ENCODE peak calls at places on chromosomes 5 and 9, in ten cellular contexts. C, O, A, T, M, K, I, B, N and L are unnamed samples.

GRCh38 chr5:98016771-98017170 is 756.7 kb upstream of the RGMB start:
- DNase-seq in C (no peak), O (no peak), A (no peak), T (no peak), M (no peak), K (no peak), I (no peak), B (no peak), N (peak; percentile 41), L (no peak)

GRCh38 chr5:58114324-58114723 is 345.6 kb downstream of the PLK2 start:
- DNase-seq in C (no peak), O (no peak), A (no peak), T (no peak), M (no peak), K (no peak), I (no peak), B (no peak), N (peak; percentile 84), L (no peak)

GRCh38 chr9:133686642-133687575 is 50.7 kb downstream of the DBH start:
- DNase-seq in C (no peak), O (no peak), A (no peak), T (no peak), M (peak; percentile 87), K (no peak), I (peak; percentile 41), B (no peak), N (no peak), L (no peak)

GRCh38 chr9:89815903-89816573 is 211.2 kb downstream of the GADD45G start:
- DNase-seq in C (peak; percentile 49), O (peak; percentile 67), A (no peak), T (no peak), M (no peak), K (peak; percentile 90), I (peak; percentile 85), B (no peak), N (no peak), L (no peak)

GRCh38 chr5:67921004-67921601 is 294.5 kb upstream of the PIK3R1 start:
- DNase-seq in C (no peak), O (no peak), A (no peak), T (peak; percentile 29), M (no peak), K (peak; percentile 77), I (no peak), B (no peak), N (no peak), L (no peak)

GRCh38 chr9:63817622-63818518 is 1467.1 kb downstream of the FOXD4L5 start:
- DNase-seq in C (peak; percentile 92), O (peak; percentile 18), A (no peak), T (peak; percentile 64), M (peak; percentile 47), K (peak; percentile 82), I (peak; percentile 97), B (peak; percentile 10), N (peak; percentile 8), L (peak; percentile 45)

GRCh38 chr5:68070641-68071191 is 144.8 kb upstream of the PIK3R1 start:
- DNase-seq in C (no peak), O (no peak), A (no peak), T (no peak), M (no peak), K (no peak), I (no peak), B (no peak), N (no peak), L (no peak)

GRCh38 chr9:130459941-130460340 is 15.2 kb downstream of the ASS1 start:
- DNase-seq in C (no peak), O (no peak), A (no peak), T (no peak), M (no peak), K (no peak), I (no peak), B (no peak), N (no peak), L (no peak)

DNA sequence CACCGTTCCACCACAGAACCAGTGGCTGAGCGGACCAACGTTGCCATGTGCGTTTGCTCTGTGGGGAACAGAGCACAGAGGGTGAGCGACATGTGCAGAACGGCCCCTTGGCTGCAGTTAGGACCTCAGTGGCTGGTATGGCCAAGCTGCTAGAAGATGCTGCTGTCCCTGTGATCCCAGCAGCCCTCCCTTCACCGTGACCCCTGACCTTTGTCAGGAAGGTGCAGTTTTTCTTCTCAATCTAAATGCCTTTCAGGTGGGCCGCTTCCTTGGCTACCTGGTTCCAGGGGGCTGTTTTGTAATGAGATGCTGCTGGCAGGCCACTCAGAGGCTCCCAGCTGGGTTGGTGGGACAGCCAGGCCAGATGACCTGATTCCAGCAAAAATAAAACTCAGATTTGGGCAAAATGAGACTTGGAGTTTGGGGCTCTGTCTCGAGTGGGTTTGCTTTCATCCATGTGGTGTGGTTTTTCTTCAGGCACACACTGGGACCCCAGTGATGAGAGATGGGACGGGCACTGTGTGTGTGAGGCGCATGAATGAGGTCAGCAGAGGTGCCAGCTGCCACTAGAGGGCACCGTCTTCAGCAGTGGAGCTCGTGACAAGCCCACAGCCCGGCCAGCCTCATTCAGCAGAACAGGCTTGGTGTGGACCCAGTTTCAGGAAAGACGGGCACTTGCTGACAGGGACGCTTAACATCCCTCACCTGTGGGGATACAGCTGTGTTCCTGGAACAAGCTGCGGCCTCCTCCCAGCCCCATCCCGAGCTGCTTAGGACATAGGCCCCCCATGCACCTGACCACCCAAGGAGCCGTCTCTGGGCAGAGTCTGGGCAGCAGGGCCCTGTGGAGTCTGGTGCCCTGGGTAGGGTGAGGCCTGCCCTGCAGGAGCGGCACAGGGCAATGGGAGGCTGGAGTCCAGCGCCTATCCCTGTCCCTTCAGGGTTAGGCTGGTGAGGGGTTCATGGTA is 4.1 kb downstream of the MRPS2 start:
- DNase-seq in C (peak; percentile 40), O (peak; percentile 34), A (peak; percentile 16), T (peak; percentile 63), M (peak; percentile 56), K (peak; percentile 74), I (peak; percentile 82), B (peak; percentile 55), N (peak; percentile 52), L (peak; percentile 75)
- TF ChIP-seq POLR2A in C (no peak), O (no peak), A (no peak), T (no peak), M (no peak), K (no peak), I (no peak), B (no peak), N (no peak), L (no peak)

GRCh38 chr9:18296702-18297531 is 177.0 kb upstream of the ADAMTSL1 start:
- DNase-seq in C (no peak), O (no peak), A (no peak), T (no peak), M (no peak), K (no peak), I (no peak), B (no peak), N (peak; percentile 53), L (no peak)

GRCh38 chr9:18294229-18294628 is 179.7 kb upstream of the ADAMTSL1 start:
- DNase-seq in C (no peak), O (no peak), A (no peak), T (no peak), M (peak; percentile 36), K (no peak), I (no peak), B (no peak), N (no peak), L (no peak)

GRCh38 chr9:18299449-18299848 is 174.5 kb upstream of the ADAMTSL1 start:
- DNase-seq in C (no peak), O (no peak), A (no peak), T (no peak), M (no peak), K (no peak), I (no peak), B (no peak), N (no peak), L (no peak)

DNA sequence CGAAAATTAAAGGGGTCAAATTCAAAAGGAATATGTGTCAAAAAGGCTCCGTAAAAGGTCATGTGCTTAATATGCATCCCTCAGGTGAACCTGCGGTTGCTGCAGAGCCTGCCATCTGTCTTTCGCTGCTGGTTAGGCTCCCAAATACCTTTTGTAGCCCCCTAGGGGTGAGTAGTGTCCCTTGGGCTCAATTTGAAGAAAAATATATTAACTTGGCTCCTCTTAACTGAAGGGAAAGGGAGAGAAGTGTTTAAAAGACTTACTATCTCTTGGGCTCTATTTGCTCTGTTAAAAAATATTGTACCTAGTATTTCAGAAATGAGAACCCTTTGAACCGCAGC is 176.5 kb upstream of the ADAMTSL1 start:
- DNase-seq in C (no peak), O (no peak), A (no peak), T (no peak), M (no peak), K (no peak), I (no peak), B (peak; percentile 4), N (no peak), L (no peak)
- TF ChIP-seq CTCF in C (no peak), O (no peak), A (no peak), T (no peak), M (no peak), K (no peak), I (no peak), B (no peak), N (peak; percentile 25), L (no peak)

GRCh38 chr5:150596826-150597225 is 43.6 kb upstream of the SYNPO start:
- DNase-seq in C (no peak), O (no peak), A (no peak), T (no peak), M (no peak), K (no peak), I (peak; percentile 4), B (no peak), N (no peak), L (no peak)

GRCh38 chr5:150593593-150593992 is 46.9 kb upstream of the SYNPO start:
- DNase-seq in C (no peak), O (no peak), A (no peak), T (no peak), M (no peak), K (no peak), I (peak; percentile 40), B (no peak), N (no peak), L (no peak)

GRCh38 chr5:150596313-150596712 is 44.1 kb upstream of the SYNPO start:
- DNase-seq in C (no peak), O (no peak), A (no peak), T (no peak), M (no peak), K (no peak), I (peak; percentile 47), B (no peak), N (no peak), L (no peak)

GRCh38 chr5:150593996-150594395 is 46.5 kb upstream of the SYNPO start:
- DNase-seq in C (no peak), O (no peak), A (no peak), T (no peak), M (no peak), K (no peak), I (peak; percentile 69), B (no peak), N (no peak), L (no peak)

DNA sequence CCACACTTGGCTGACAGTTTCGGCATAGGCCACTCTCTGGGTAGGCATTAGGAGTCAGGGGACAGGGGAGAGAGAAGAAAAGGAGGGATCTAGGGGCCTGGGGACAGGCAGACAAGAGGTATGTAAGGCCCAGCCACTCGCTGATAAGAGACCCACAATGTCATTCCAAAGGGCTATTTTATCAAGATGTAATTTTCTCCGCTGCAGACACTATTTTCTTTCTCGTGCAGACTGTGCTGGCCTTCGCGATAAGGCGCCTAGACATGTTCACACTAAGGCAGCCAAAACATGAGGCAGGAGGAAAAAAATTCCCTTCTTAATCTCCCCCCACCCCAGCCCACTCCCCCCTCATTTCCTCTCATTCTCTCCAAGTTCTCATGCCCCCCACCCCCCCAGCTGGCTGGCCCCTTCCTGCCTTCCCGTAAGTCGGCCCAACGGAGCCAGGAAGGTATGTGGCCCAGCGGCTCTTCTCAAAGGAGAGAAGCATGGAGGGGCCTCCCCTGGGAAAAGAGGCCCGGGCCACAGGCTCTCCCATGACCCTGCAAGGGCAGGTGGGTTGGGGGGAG is 44.9 kb upstream of the SYNPO start:
- DNase-seq in C (no peak), O (peak; percentile 47), A (no peak), T (no peak), M (no peak), K (no peak), I (peak; percentile 55), B (no peak), N (no peak), L (no peak)
- H3K27ac ChIP-seq in C (peak overlapping the region; percentile 73), O (peak overlapping the region; percentile 18), A (peak overlapping the region; percentile 63), T (no peak overlapping the region), M (no peak overlapping the region), K (peak overlapping the region; percentile 3), I (no peak overlapping the region), B (no peak overlapping the region), N (no peak overlapping the region), L (peak overlapping the region; percentile 34)

DNA sequence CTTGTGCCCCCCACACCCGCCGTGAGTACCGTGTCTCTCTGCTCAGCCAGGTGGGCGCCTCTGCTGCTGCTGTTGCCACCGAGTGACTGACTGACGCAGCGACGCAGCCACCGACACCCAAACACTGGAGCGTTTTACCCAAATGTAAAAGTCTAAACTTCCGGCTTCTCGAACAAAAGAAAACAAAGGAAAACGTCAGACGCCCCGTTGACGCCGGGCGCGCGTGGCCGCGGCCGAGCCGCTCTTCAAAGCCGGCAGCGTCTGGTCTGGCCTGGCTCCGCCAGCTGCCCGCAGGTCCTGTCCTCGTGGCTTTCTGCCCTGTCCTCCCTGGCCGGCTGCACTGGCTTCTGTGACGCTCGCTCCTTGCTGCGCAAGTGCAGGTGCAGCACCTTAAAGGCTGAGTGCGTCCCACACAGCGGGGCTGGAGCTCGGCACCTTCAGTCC is 41.4 kb upstream of the CLPTM1L start:
- DNase-seq in C (peak; percentile 95), O (peak; percentile 47), A (no peak), T (peak; percentile 85), M (peak; percentile 93), K (no peak), I (peak; percentile 93), B (no peak), N (no peak), L (peak; percentile 76)
- TF ChIP-seq POLR2A in C (peak; percentile 70), O (no peak), A (no peak), T (no peak), M (peak; percentile 66), K (no peak), I (no peak), B (no peak), N (no peak), L (peak; percentile 78)